ENCODE peak calls at places on chromosomes 4 and X, in four cellular contexts. Q is HepG2, C is HEK293T, E is K562. M is an unnamed sample.

GRCh38 chr4:129362685-129363274 is 266.8 kb downstream of the C4orf33 start:
- DNase-seq in Q (peak), C (peak), E (peak), M (peak)

GRCh38 chr4:19678763-19679162 is 572.9 kb upstream of the SLIT2 start:
- DNase-seq in C (no peak), E (no peak), Q (no peak), M (no peak)

GRCh38 chrX:27966492-27966891 is 14.8 kb downstream of the DCAF8L1 start:
- DNase-seq in E (no peak), C (no peak), Q (no peak), M (no peak)

GRCh38 chr4:10773656-10774055 is 89.1 kb upstream of the CLNK start:
- DNase-seq in E (no peak), Q (no peak), C (no peak), M (no peak)

GRCh38 chr4:185743722-185744121 is 68.3 kb downstream of the SORBS2 start:
- DNase-seq in E (no peak), Q (no peak), C (no peak), M (no peak)

GRCh38 chrX:15500497-15500966 is at the start of gene BMX:
- DNase-seq in C (no peak), E (no peak), Q (no peak), M (no peak)

GRCh38 chr4:107900508-107900907 is 30.8 kb upstream of the CYP2U1 start:
- DNase-seq in E (no peak), C (no peak), Q (no peak), M (no peak)

GRCh38 chr4:829761-830655 is 4.1 kb upstream of the CPLX1 start:
- DNase-seq in Q (no peak), E (no peak), C (no peak), M (no peak)

GRCh38 chr4:3221996-3222395 is 27.0 kb upstream of the MSANTD1 start:
- DNase-seq in Q (no peak), C (no peak), E (no peak), M (no peak)

GRCh38 chrX:154840856-154841255 is 6.4 kb upstream of the SMIM9 start:
- DNase-seq in E (peak), Q (peak), C (peak), M (no peak)

GRCh38 chrX:14038375-14039077 is 8.8 kb upstream of the GEMIN8 start:
- DNase-seq in E (no peak), C (no peak), Q (no peak), M (no peak)

GRCh38 chr4:165345663-165346417 is 18.4 kb downstream of the MSMO1 start:
- DNase-seq in C (no peak), E (no peak), Q (no peak), M (no peak)

GRCh38 chr4:119683518-119683917 is 54.9 kb upstream of the PDE5A start:
- DNase-seq in Q (no peak), C (no peak), E (no peak), M (no peak)

GRCh38 chr4:7024336-7024890 is 18.8 kb upstream of the TADA2B start:
- DNase-seq in E (no peak), C (no peak), Q (no peak), M (no peak)

GRCh38 chr4:7023486-7023885 is 19.7 kb upstream of the TADA2B start:
- DNase-seq in Q (no peak), E (no peak), C (no peak), M (no peak)

GRCh38 chr4:7026107-7026506 is 17.1 kb upstream of the TADA2B start:
- DNase-seq in Q (no peak), E (no peak), C (no peak), M (no peak)

GRCh38 chr4:7023901-7024300 is 19.3 kb upstream of the TADA2B start:
- DNase-seq in C (no peak), E (no peak), Q (no peak), M (no peak)

GRCh38 chr4:7025040-7025602 is 18.1 kb upstream of the TADA2B start:
- DNase-seq in C (no peak), E (no peak), Q (no peak), M (no peak)
- TF ChIP-seq FOXK2 in C (no peak), E (no peak), Q (no peak), M (no peak)

GRCh38 chr4:36235306-36235705 is 9.0 kb downstream of the ARAP2 start:
- DNase-seq in C (no peak), E (no peak), Q (no peak), M (no peak)
- TF ChIP-seq FOXK2 in C (no peak), E (no peak), Q (no peak), M (no peak)

GRCh38 chr4:81688085-81688484 is 216.4 kb upstream of the RASGEF1B start:
- DNase-seq in C (no peak), E (no peak), Q (no peak), M (no peak)
- TF ChIP-seq FOXK2 in C (no peak), E (no peak), Q (no peak), M (no peak)

DNA sequence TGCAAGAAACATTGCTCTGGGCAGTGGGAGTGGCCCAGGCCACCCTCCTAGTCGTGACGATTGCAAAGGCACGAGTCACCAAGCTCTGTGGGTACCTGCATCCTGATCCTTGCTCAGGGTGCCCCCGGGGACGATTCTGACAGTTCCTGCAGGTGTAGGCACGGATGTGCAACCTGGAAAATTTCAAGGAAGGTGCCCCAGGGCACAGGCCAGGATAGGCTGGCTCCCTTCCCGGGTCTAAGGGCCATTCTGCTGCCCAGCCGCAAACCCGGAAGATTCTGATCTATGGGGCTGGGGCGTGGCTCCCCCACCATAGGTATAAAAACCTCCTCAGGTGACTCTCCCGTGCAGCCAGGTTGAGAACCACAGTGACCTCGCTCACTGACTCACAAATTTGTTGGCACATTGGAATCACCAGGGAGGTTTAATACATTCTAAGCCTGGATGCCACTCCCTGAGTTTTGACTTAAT is 228.5 kb downstream of the PTTG2 start:
- DNase-seq in E (no peak), C (no peak), Q (no peak), M (no peak)
- TF ChIP-seq FOXK2 in E (no peak), C (no peak), Q (no peak), M (no peak)

GRCh38 chrX:3748052-3748559 is 34.7 kb upstream of the PRKX start:
- DNase-seq in C (no peak), E (no peak), Q (no peak), M (no peak)
- TF ChIP-seq FOXK2 in C (no peak), E (no peak), Q (no peak), M (no peak)

M was measured in GM12878.